ENCODE peak calls at places on chromosomes 6 and 20, in six cellular contexts. P is PC-3, W is upper lobe of right lung, T is colonic mucosa, M is SJSA1, O is upper lobe of left lung. B is an unnamed sample. For H3K4me1, the result is how much of the 10 kb centered on the place peaks cover.

GRCh38 chr6:10170816-10171215 is 244.1 kb downstream of the TFAP2A start:
- DNase-seq in P (peak), O (no peak), W (no peak), M (no peak), T (no peak), B (no peak)

GRCh38 chr6:128655978-128656498 is 135.6 kb upstream of the PTPRK start:
- DNase-seq in M (peak), P (peak), T (no peak), W (no peak), O (no peak), B (no peak)

GRCh38 chr20:25238319-25239037 is 9.4 kb upstream of the PYGB start:
- DNase-seq in W (no peak), O (no peak), M (no peak), P (peak), T (no peak), B (no peak)

GRCh38 chr6:17031961-17032360 is 69.9 kb upstream of the STMND1 start:
- DNase-seq in W (no peak), P (no peak), T (no peak), M (no peak), O (no peak), B (no peak)

GRCh38 chr20:49303211-49303610 is 25.4 kb upstream of the ZNFX1 start:
- DNase-seq in T (no peak), P (no peak), O (no peak), M (no peak), W (no peak), B (no peak)

GRCh38 chr6:169074551-169074950 is 179.1 kb downstream of the THBS2 start:
- DNase-seq in W (no peak), P (no peak), O (no peak), M (peak), T (no peak), B (no peak)

GRCh38 chr20:31788578-31788977 is 30.6 kb upstream of the MYLK2 start:
- DNase-seq in T (no peak), O (no peak), M (no peak), P (no peak), W (no peak), B (no peak)

GRCh38 chr20:62088258-62089127 is 22.8 kb upstream of the TAF4 start:
- DNase-seq in M (peak), O (no peak), T (no peak), W (no peak), P (peak), B (no peak)

GRCh38 chr6:166156942-166157341 is 10.7 kb downstream of the TBXT start:
- DNase-seq in W (no peak), P (peak), M (peak), O (no peak), T (no peak), B (no peak)

GRCh38 chr20:33065785-33066184 is 12.1 kb downstream of the BPIFB3 start:
- DNase-seq in O (no peak), P (no peak), W (no peak), T (no peak), M (no peak), B (no peak)

DNA sequence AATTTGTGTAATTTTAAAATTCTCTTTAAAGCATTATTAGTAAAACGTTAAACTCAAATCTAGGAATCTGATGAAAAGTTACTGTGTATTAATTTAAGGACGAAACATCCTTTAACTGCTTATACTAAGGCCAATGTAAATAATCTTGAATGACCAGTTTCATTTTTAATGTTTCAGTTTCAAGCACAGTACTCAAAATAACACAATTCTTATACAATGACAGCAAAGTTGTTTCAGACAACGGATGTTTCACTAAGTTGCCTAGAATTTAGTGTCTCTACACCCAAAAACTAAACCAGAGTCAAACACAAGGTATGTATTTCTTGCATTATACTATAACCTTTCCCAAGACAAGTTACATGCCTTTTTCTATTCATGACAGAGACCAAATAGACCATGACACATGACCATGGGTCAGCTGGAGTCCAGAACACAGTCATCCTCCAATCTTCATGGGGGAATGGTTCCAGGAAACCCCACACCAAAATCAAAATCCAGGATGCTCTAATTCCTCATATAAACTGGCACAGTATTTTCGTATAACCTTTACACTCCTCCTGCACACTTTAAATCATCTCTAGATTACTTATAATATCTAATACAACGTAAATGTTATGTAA is 7.7 kb downstream of the PHIP start:
- DNase-seq in W (no peak), T (no peak), M (no peak), O (no peak), P (no peak), B (no peak)
- H3K4me1 ChIP-seq in W (under half), T (under half), M (under half), O (under half), P (under half), B (under half)

DNA sequence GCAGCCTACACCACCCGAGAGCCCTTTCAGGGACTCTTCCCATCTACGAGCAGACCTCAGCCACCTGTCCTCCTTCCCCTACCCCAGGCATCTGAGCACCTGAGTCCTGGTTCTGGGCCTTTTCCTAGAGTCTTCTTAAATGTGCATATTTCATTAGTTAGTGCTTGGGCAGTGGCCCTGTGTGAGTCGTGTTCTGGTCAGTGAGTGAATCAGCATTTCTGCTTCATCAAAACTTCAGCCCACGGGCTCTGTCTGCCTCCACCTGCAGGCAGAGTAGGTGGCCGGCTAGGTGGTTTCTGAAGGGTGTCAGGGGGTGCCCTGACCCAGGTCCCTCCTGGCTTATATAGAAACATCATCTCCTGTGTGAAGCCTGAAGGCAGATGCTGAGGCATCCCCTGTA is 13.9 kb downstream of the IP6K3 start:
- DNase-seq in W (no peak), M (no peak), T (no peak), P (peak), O (no peak), B (no peak)
- H3K4me1 ChIP-seq in W (under half), M (under half), T (under half), P (under half), O (under half), B (under half)

GRCh38 chr6:44128020-44128917 is 915 bp downstream of the TMEM63B start:
- DNase-seq in O (peak), T (peak), M (peak), W (peak), P (peak), B (peak)

GRCh38 chr6:44126320-44127149 is 717 bp downstream of the MRPL14 start:
- DNase-seq in M (peak), W (peak), P (peak), O (peak), T (peak), B (peak)

GRCh38 chr6:44129841-44130322 is 2.5 kb downstream of the TMEM63B start:
- DNase-seq in O (peak), P (no peak), M (no peak), W (no peak), T (no peak), B (peak)

GRCh38 chr6:44123544-44123943 is 3.7 kb downstream of the MRPL14 start:
- DNase-seq in M (no peak), P (no peak), O (peak), T (no peak), W (no peak), B (no peak)

GRCh38 chr6:44127186-44128019 is at the start of the genes MRPL14 and TMEM63B:
- DNase-seq in M (peak), P (peak), O (peak), T (peak), W (peak), B (peak)
- H3K4me1 ChIP-seq in M (under half), P (under half), O (under half), T (under half), W (under half), B (under half)

GRCh38 chr6:138972226-138972665 is 15.8 kb downstream of the REPS1 start:
- DNase-seq in P (peak), W (no peak), T (no peak), O (no peak), M (peak), B (peak)
- H3K4me1 ChIP-seq in P (half or more), W (under half), T (under half), O (under half), M (under half), B (under half)

DNA sequence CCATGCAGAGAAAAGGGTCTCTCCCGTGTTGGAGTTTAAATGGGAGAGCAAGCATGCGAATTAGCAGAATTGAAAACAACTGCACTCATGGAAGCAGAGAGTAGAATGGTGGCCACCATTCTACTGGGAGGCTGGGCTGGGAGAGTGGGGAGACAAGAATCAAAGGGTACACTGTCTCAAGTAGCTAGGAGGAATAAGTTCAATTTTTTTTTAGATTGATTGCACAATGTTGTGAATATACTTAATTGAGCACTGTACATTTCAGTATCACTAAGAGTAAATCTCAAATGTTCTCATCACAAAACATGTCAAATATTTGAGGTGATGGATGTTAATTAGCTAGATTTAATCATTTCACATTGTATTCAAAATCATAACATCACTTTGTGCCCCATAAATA is 34.6 kb upstream of the FAM50B start:
- DNase-seq in M (no peak), P (no peak), W (no peak), T (no peak), O (no peak), B (no peak)
- H3K4me1 ChIP-seq in M (under half), P (under half), W (under half), T (under half), O (under half), B (under half)

GRCh38 chr6:149078383-149078782 is 239.1 kb upstream of the TAB2 start:
- DNase-seq in M (no peak), O (no peak), P (no peak), W (no peak), T (no peak), B (no peak)
- H3K4me1 ChIP-seq in M (under half), O (under half), P (half or more), W (under half), T (under half), B (under half)